ENCODE peak calls at places on chromosomes 1 and 21, in ten cellular contexts. J, H, E, A, K, T, C, V, U and L are unnamed samples.

GRCh38 chr1:40385437-40386310 is 12.1 kb downstream of the SMAP2 start:
- DNase-seq in J (peak; percentile 48), V (no peak), E (no peak), C (no peak), T (no peak), K (no peak), H (no peak), A (no peak), U (peak; percentile 75), L (peak; percentile 46)

GRCh38 chr1:244369256-244370057 is 82.3 kb downstream of the ADSS2 start:
- DNase-seq in U (no peak), E (peak; percentile 87), T (no peak), H (no peak), C (no peak), A (peak; percentile 62), J (no peak), K (no peak), V (no peak), L (no peak)

GRCh38 chr1:145995964-145996432 is 381 bp downstream of the TXNIP start:
- DNase-seq in T (no peak), J (no peak), U (no peak), H (no peak), C (no peak), K (no peak), A (no peak), V (no peak), E (peak; percentile 55), L (no peak)

GRCh38 chr1:48572632-48573258 is 100.7 kb upstream of the SPATA6 start:
- DNase-seq in U (peak; percentile 51), J (peak; percentile 39), C (peak; percentile 40), A (peak; percentile 86), V (no peak), H (no peak), E (peak; percentile 89), K (no peak), T (peak; percentile 59), L (no peak)

GRCh38 chr1:221993444-221993948 is 251.6 kb upstream of the DUSP10 start:
- DNase-seq in E (peak; percentile 22), C (no peak), T (no peak), H (no peak), K (no peak), J (no peak), V (no peak), U (no peak), A (no peak), L (no peak)

GRCh38 chr1:25669781-25670567 is 53.4 kb downstream of the MAN1C1 start:
- DNase-seq in E (no peak), H (no peak), U (no peak), J (no peak), A (no peak), V (no peak), C (no peak), T (no peak), K (no peak), L (no peak)

GRCh38 chr1:163877016-163877415 is 555.3 kb downstream of the NUF2 start:
- DNase-seq in K (no peak), T (no peak), C (no peak), J (no peak), A (no peak), U (no peak), H (no peak), E (no peak), V (no peak), L (no peak)

GRCh38 chr1:65820983-65821382 is 28.3 kb downstream of the PDE4B start:
- DNase-seq in A (no peak), U (no peak), V (no peak), E (no peak), K (no peak), T (peak; percentile 77), H (no peak), J (peak; percentile 2), C (peak; percentile 43), L (no peak)

GRCh38 chr1:157495285-157495684 is 57.0 kb downstream of the FCRL5 start:
- DNase-seq in E (peak; percentile 86), A (no peak), V (no peak), T (no peak), J (no peak), K (no peak), C (no peak), H (no peak), U (no peak), L (no peak)

GRCh38 chr21:32826317-32827167 is 55.0 kb upstream of the PAXBP1 start:
- DNase-seq in J (peak; percentile 45), A (peak; percentile 29), E (peak; percentile 72), T (peak; percentile 73), C (no peak), K (no peak), V (no peak), H (no peak), U (peak; percentile 27), L (no peak)

GRCh38 chr1:84089470-84090261 is 54.4 kb upstream of the PRKACB start:
- DNase-seq in T (peak; percentile 62), K (no peak), H (no peak), U (peak; percentile 23), C (no peak), J (no peak), V (no peak), E (peak; percentile 67), A (no peak), L (no peak)

GRCh38 chr1:24517898-24518297 is 15.3 kb downstream of the RCAN3 start:
- DNase-seq in T (no peak), C (no peak), U (no peak), J (no peak), H (no peak), K (no peak), E (no peak), A (no peak), V (no peak), L (no peak)

GRCh38 chr1:11523746-11524464 is 45.0 kb downstream of the DISP3 start:
- DNase-seq in J (no peak), T (no peak), V (no peak), K (no peak), U (no peak), A (no peak), C (no peak), H (no peak), E (no peak), L (no peak)

GRCh38 chr1:160117709-160118183 is 2.2 kb downstream of the ATP1A2 start:
- DNase-seq in U (no peak), H (no peak), J (no peak), V (no peak), E (no peak), T (no peak), A (no peak), K (peak; percentile 86), C (no peak), L (no peak)

GRCh38 chr1:79796434-79796833 is 789.9 kb upstream of the ADGRL4 start:
- DNase-seq in A (no peak), C (no peak), E (no peak), T (no peak), V (no peak), U (no peak), J (no peak), H (no peak), K (no peak), L (no peak)

GRCh38 chr1:172430128-172430454 is 9.6 kb downstream of the C1orf105 start:
- DNase-seq in J (no peak), E (no peak), T (no peak), V (no peak), C (no peak), H (no peak), U (no peak), A (no peak), K (no peak), L (no peak)